ENCODE peak calls at places on chromosomes 7 and 10, in eight cellular contexts. V is EL; M is H7; O is BJ; R is effector memory CD8-positive, alpha-beta T cell; W is lung microvascular endothelial cell; A is neural progenitor cell; S is activated CD4-positive, alpha-beta T cell treated with anti-CD3 and anti-CD28 coated beads, Interleukin-2, amount 10 ng/mL, durations not matched to agents 7 days and 5 days. F is an unnamed sample.
A peak's percentile ranks its signal among the peaks of the same experiment; 100 is the strongest.

GRCh38 chr10:102419561-102420442 is 834 bp upstream of the FBXL15 start:
- DNase-seq in V (no peak), M (peak; percentile 99), O (no peak), R (peak; percentile 59), W (peak; percentile 55), A (peak; percentile 92), S (peak; percentile 81), F (peak; percentile 69)

GRCh38 chr7:6262206-6262605 is 10.2 kb downstream of the CYTH3 start:
- DNase-seq in V (no peak), M (no peak), O (no peak), R (no peak), W (no peak), A (no peak), S (no peak), F (no peak)

GRCh38 chr10:65565246-65565645 is 1360.6 kb upstream of the LRRTM3 start:
- DNase-seq in V (no peak), M (no peak), O (no peak), R (no peak), W (no peak), A (no peak), S (no peak), F (no peak)

GRCh38 chr7:30390872-30391646 is 87.5 kb downstream of the NOD1 start:
- DNase-seq in V (no peak), M (no peak), O (no peak), R (no peak), W (no peak), A (no peak), S (no peak), F (peak; percentile 16)

GRCh38 chr7:27132978-27133377 is 2.4 kb upstream of the HOXA4 start:
- DNase-seq in V (no peak), M (no peak), O (no peak), R (no peak), W (no peak), A (no peak), S (no peak), F (no peak)

GRCh38 chr10:74640134-74640533 is 186.3 kb upstream of the KAT6B start:
- DNase-seq in V (peak; percentile 4), M (peak; percentile 19), O (peak; percentile 19), R (no peak), W (no peak), A (peak; percentile 70), S (no peak), F (peak; percentile 42)

GRCh38 chr10:103106556-103106955 is 86.5 kb downstream of the NT5C2 start:
- DNase-seq in V (no peak), M (no peak), O (no peak), R (no peak), W (no peak), A (no peak), S (no peak), F (no peak)

GRCh38 chr10:21424511-21424910 is 101.0 kb downstream of the SKIDA1 start:
- DNase-seq in V (peak; percentile 70), M (no peak), O (peak; percentile 53), R (no peak), W (no peak), A (no peak), S (no peak), F (no peak)

GRCh38 chr7:1520574-1521234 is 9.8 kb upstream of the MAFK start:
- DNase-seq in V (peak; percentile 86), M (no peak), O (no peak), R (no peak), W (peak; percentile 81), A (no peak), S (no peak), F (no peak)

GRCh38 chr10:8473205-8473604 is 418.7 kb downstream of the GATA3 start:
- DNase-seq in V (no peak), M (no peak), O (no peak), R (peak; percentile 19), W (peak; percentile 0), A (no peak), S (peak; percentile 51), F (no peak)

GRCh38 chr7:34136698-34137097 is 231.4 kb downstream of the BMPER start:
- DNase-seq in V (no peak), M (no peak), O (no peak), R (no peak), W (no peak), A (no peak), S (no peak), F (no peak)

GRCh38 chr7:82044497-82045080 is 274.7 kb upstream of the HGF start:
- DNase-seq in V (peak; percentile 59), M (no peak), O (no peak), R (no peak), W (peak; percentile 76), A (peak; percentile 51), S (peak; percentile 17), F (peak; percentile 38)

GRCh38 chr7:39453743-39454355 is 112.4 kb upstream of the YAE1 start:
- DNase-seq in V (peak; percentile 63), M (peak; percentile 61), O (no peak), R (peak; percentile 13), W (peak; percentile 71), A (peak; percentile 79), S (peak; percentile 73), F (peak; percentile 83)

GRCh38 chr10:62373995-62374861 is at the start of gene ZNF365:
- DNase-seq in V (peak; percentile 69), M (peak; percentile 74), O (no peak), R (peak; percentile 38), W (peak; percentile 2), A (peak; percentile 84), S (peak; percentile 33), F (peak; percentile 67)

GRCh38 chr10:115826391-115826790 is 446.6 kb downstream of the GFRA1 start:
- DNase-seq in V (peak; percentile 83), M (no peak), O (no peak), R (no peak), W (no peak), A (no peak), S (no peak), F (no peak)

GRCh38 chr7:93212881-93213280 is 13.4 kb downstream of the HEPACAM2 start:
- DNase-seq in V (no peak), M (no peak), O (no peak), R (no peak), W (no peak), A (no peak), S (no peak), F (no peak)

GRCh38 chr7:101522021-101522420 is 107.1 kb downstream of the MYL10 start:
- DNase-seq in V (no peak), M (no peak), O (no peak), R (no peak), W (no peak), A (no peak), S (no peak), F (no peak)

GRCh38 chr7:23955145-23955544 is 245.1 kb downstream of the STK31 start:
- DNase-seq in V (peak; percentile 61), M (no peak), O (no peak), R (no peak), W (no peak), A (no peak), S (no peak), F (no peak)

GRCh38 chr7:50504646-50505546 is 54.7 kb upstream of the FIGNL1 start:
- DNase-seq in V (no peak), M (no peak), O (no peak), R (no peak), W (no peak), A (no peak), S (no peak), F (no peak)

GRCh38 chr7:33774762-33775523 is 130.4 kb upstream of the BMPER start:
- DNase-seq in V (no peak), M (no peak), O (no peak), R (no peak), W (peak; percentile 90), A (no peak), S (no peak), F (no peak)

GRCh38 chr7:81173766-81174281 is 255.0 kb upstream of the SEMA3C start:
- DNase-seq in V (peak; percentile 49), M (no peak), O (no peak), R (no peak), W (no peak), A (peak; percentile 22), S (no peak), F (no peak)

GRCh38 chr7:151472644-151473380 is 32.9 kb upstream of the CRYGN start:
- DNase-seq in V (no peak), M (no peak), O (no peak), R (no peak), W (peak; percentile 98), A (no peak), S (no peak), F (no peak)

GRCh38 chr7:45923290-45923689 is 2.2 kb upstream of the IGFBP3 start:
- DNase-seq in V (peak; percentile 70), M (peak; percentile 51), O (no peak), R (peak; percentile 22), W (peak; percentile 79), A (peak; percentile 87), S (peak; percentile 60), F (peak; percentile 68)

GRCh38 chr10:124721295-124722052 is 22.7 kb downstream of the FAM53B start:
- DNase-seq in V (no peak), M (no peak), O (no peak), R (no peak), W (peak; percentile 78), A (no peak), S (no peak), F (no peak)

GRCh38 chr10:25170627-25171026 is 4.2 kb upstream of the GPR158 start:
- DNase-seq in V (no peak), M (no peak), O (no peak), R (no peak), W (no peak), A (no peak), S (no peak), F (no peak)

GRCh38 chr7:3493499-3493898 is 192.4 kb downstream of the SDK1 start:
- DNase-seq in V (no peak), M (no peak), O (no peak), R (no peak), W (peak; percentile 7), A (no peak), S (no peak), F (peak; percentile 69)

GRCh38 chr10:4883079-4883739 is 57.2 kb downstream of the AKR1E2 start:
- DNase-seq in V (peak; percentile 80), M (no peak), O (no peak), R (no peak), W (no peak), A (no peak), S (no peak), F (no peak)